ENCODE peak calls at places on chromosomes 13 and 19, in eight cellular contexts. U is astrocyte; D is CD8-positive, alpha-beta T cell; M is cardiac muscle cell; J is transverse colon; N is astrocyte of the spinal cord; O is Calu3; B is mesothelial cell of epicardium. X is an unnamed sample.

GRCh38 chr13:81446441-81446840 is 1105.5 kb upstream of the SPRY2 start:
- DNase-seq in D (no peak), N (no peak), O (no peak), U (no peak), B (no peak), M (no peak), J (no peak), X (no peak)

GRCh38 chr13:105971720-105972119 is 563.7 kb downstream of the EFNB2 start:
- DNase-seq in U (no peak), J (no peak), N (no peak), D (no peak), B (no peak), M (no peak), O (no peak), X (no peak)

GRCh38 chr13:101942038-101942437 is 459.8 kb downstream of the FGF14 start:
- DNase-seq in N (peak), M (peak), D (no peak), O (peak), U (peak), J (peak), B (no peak), X (no peak)

GRCh38 chr19:19040417-19040816 is 7.0 kb downstream of the ARMC6 start:
- DNase-seq in J (peak), B (no peak), O (no peak), N (peak), M (peak), D (no peak), U (peak), X (no peak)

GRCh38 chr13:27219611-27220010 is 31.7 kb upstream of the RPL21 start:
- DNase-seq in N (no peak), B (no peak), D (no peak), O (no peak), J (no peak), U (no peak), M (no peak), X (no peak)

GRCh38 chr13:59834801-59835200 is 328.9 kb downstream of the DIAPH3 start:
- DNase-seq in N (peak), J (no peak), M (peak), O (no peak), U (peak), D (no peak), B (no peak), X (no peak)

GRCh38 chr19:54207908-54208783 is 7.5 kb downstream of the RPS9 start:
- DNase-seq in N (peak), M (peak), O (no peak), D (no peak), B (no peak), U (peak), J (peak), X (no peak)

GRCh38 chr13:113410472-113411201 is 42.7 kb downstream of the ADPRHL1 start:
- DNase-seq in J (peak), N (peak), M (no peak), O (peak), D (no peak), B (no peak), U (peak), X (no peak)

GRCh38 chr13:97222934-97223710 is 989 bp downstream of the MBNL2 start:
- DNase-seq in B (no peak), O (no peak), U (peak), N (no peak), J (no peak), M (no peak), D (no peak), X (no peak)

GRCh38 chr13:51942189-51942588 is 69.1 kb downstream of the ATP7B start:
- DNase-seq in O (peak), U (no peak), N (no peak), B (no peak), M (no peak), J (peak), D (peak), X (no peak)

GRCh38 chr19:33446156-33446917 is 72.8 kb downstream of the CEBPG start:
- DNase-seq in O (no peak), B (no peak), N (peak), J (no peak), D (no peak), U (no peak), M (no peak), X (no peak)

GRCh38 chr19:50657672-50658437 is 8.6 kb downstream of the C19orf81 start:
- DNase-seq in D (peak), B (peak), J (peak), U (peak), M (peak), N (peak), O (peak), X (peak)

GRCh38 chr13:107223867-107224266 is 655.9 kb upstream of the ARGLU1 start:
- DNase-seq in B (no peak), O (no peak), N (no peak), D (no peak), M (no peak), U (no peak), J (no peak), X (no peak)

GRCh38 chr19:13018037-13018914 is 23.0 kb downstream of the NFIX start:
- DNase-seq in J (peak), B (no peak), M (peak), U (peak), O (no peak), N (peak), D (no peak), X (no peak)

GRCh38 chr13:35471466-35472307 is 4.8 kb downstream of the MAB21L1 start:
- DNase-seq in B (no peak), M (peak), O (no peak), J (no peak), D (no peak), N (peak), U (no peak), X (no peak)

GRCh38 chr19:51166846-51167490 is 24.9 kb downstream of the SIGLEC7 start:
- DNase-seq in J (peak), O (no peak), N (no peak), M (no peak), U (no peak), B (no peak), D (peak), X (no peak)

GRCh38 chr13:27309401-27309958 is 38.9 kb downstream of the RASL11A start:
- DNase-seq in U (no peak), M (no peak), D (no peak), B (no peak), O (peak), N (no peak), J (no peak), X (no peak)

GRCh38 chr13:30803791-30804190 is 68.4 kb downstream of the ALOX5AP start:
- DNase-seq in N (no peak), U (no peak), J (no peak), D (no peak), B (no peak), M (no peak), O (no peak), X (no peak)

DNA sequence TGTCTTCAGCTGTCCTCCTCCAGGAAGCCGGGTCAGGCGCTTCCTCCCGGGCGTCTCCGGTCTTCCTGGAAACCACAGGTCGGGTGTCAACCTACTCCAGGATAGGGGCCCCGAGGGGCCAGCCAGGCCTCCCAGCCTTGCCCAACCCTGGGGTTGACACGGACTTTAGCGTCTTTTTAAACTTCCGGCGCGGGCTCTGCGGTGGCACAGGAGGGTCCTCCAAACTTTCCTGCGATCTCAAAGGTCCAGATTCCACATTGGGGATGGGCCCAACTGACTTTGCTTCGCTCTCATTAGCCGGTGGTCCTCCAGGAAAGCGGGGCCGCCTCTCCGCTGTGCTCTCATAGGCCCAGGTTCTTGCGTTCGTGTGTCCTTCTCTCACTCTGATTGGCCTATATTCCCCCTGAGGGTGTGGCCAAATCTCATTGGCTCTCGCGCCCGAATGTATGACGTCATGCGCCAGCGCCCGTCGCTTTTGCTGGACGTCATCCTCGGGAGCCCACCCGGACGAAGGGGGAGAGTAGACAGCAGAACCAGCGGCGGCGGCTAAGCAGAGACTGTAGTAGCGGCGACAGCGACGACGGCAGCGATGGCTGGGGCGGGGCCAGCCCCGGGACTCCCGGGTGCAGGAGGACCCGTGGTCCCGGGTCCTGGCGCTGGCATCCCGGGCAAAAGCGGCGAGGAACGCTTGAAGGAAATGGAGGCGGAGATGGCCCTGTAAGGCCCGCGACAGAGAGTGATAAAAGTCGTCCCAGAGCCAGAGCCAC is at the start of gene RBM42:
- DNase-seq in O (peak), D (peak), B (peak), J (peak), U (peak), N (peak), M (peak), X (peak)
- TF ChIP-seq CTCF in O (no peak), D (no peak), B (no peak), J (no peak), U (no peak), N (no peak), M (no peak), X (no peak)

GRCh38 chr19:4362871-4363545 is 19.6 kb downstream of the MPND start:
- DNase-seq in J (no peak), U (no peak), D (no peak), B (no peak), O (peak), M (no peak), N (no peak), X (no peak)
- TF ChIP-seq CTCF in J (no peak), U (no peak), D (no peak), B (no peak), O (peak), M (no peak), N (peak), X (peak)

GRCh38 chr19:46490774-46491173 is 4.9 kb downstream of the PNMA8B start:
- DNase-seq in B (no peak), D (no peak), U (no peak), J (no peak), N (no peak), O (no peak), M (no peak), X (no peak)

GRCh38 chr19:46487178-46487801 is 8.4 kb downstream of the PNMA8B start:
- DNase-seq in N (no peak), U (no peak), M (no peak), D (no peak), B (no peak), O (no peak), J (no peak), X (no peak)

GRCh38 chr19:46488551-46488950 is 7.1 kb downstream of the PNMA8B start:
- DNase-seq in J (no peak), D (no peak), B (no peak), N (no peak), U (no peak), M (no peak), O (no peak), X (no peak)

GRCh38 chr19:46487802-46488445 is 7.7 kb downstream of the PNMA8B start:
- DNase-seq in J (peak), U (no peak), D (peak), B (peak), N (peak), O (peak), M (peak), X (peak)

DNA sequence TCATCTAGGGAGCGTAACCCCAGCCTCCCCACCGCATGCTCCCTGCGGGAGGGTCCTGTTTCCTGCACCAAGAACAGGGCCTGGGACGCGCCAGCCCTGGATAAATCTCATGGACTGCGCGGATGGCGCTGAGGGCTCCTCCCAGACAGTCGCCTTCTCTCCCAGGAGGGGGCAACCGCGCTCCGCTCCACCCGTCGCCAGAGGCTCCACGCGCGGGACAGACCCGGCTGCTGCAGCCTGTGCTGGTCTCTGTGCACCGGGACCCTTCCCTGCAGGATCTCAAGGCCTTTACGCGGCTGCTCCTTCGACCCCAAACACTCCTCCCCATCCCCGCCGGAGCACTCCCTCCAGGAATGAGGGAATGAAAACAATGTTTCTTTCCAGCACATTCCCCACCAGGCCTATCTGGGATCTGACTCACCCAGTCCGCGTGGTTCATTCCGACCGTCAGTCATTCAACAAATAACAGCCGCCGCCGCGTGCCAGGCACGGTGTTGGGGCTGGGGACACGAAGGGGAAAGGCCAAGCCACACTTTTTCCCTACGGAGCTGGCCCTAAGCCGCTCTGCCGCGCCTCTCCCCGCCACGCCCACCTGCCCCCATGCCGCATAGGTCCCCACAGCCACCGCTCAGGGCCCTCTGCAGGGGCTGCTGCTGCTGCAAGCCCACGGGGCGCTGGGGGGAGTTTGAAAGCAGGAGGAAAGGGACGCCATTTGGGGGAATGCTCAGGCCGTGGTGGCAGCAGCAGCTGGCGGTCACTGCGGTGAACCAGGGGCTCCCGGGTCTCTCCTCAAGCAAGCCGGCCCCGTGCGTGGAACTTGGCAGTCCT is 6.0 kb downstream of the PNMA8B start:
- DNase-seq in B (peak), N (peak), O (no peak), M (peak), U (peak), J (peak), D (no peak), X (no peak)
- TF ChIP-seq CTCF in B (no peak), N (peak), O (no peak), M (peak), U (no peak), J (no peak), D (no peak), X (no peak)

DNA sequence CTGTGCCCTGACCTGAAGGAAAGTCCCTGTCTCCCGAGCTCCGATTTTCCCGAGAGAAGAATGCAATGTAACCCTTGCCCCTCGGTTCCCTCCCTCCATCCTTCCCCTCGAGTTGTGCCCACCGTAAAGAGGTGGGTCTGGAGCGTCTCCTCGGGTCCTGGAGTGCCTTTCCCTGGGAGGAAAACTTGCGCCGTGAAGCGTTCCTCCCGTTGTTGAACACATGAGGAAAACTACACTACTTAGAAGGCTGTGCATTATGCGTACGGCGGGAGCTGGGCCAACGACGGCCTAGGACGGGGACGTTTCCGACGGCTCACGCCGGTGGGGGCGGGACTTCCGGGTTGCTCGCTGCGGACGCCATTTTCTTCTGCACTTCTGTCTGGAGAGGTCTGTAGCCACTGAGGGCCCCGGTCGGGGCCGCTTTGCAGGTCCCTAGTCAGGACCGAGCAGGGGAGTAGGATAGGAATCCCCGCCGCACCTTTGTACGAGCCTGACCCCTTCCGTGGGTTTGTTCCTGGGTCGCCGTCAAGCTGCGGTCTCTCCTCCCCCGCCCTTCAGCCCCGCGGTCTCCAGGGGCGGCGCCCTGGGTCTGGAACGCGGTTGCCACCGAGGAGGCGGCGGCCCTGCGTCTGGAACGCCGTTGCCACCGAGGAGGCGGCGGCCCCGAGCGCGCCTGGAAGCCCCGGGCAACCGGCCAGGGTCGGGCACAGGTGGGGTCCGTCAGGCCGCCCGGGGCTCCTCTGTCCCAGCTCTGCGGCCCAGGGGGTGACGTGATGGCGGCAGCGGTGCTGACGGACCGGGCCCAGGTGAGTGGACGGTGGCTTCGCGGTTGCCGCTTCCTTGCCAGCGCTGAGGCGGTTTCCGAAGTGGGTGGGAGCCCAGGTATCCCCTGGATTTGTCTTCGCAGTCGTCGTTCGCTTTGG is at the start of gene ZNF264:
- DNase-seq in M (peak), U (peak), B (peak), D (peak), O (peak), N (peak), J (peak), X (peak)
- TF ChIP-seq CTCF in M (no peak), U (no peak), B (no peak), D (no peak), O (no peak), N (no peak), J (no peak), X (no peak)

X was measured in D721Med.